ENCODE peak calls at places on chromosomes 7 and 10, in five cellular contexts. M, T, R, E and K are unnamed samples.

GRCh38 chr7:43513236-43513635 is 69.7 kb upstream of the STK17A start:
- DNase-seq in T (no peak), M (no peak), E (no peak), R (no peak), K (no peak)

GRCh38 chr7:98810166-98810802 is 59.5 kb downstream of the TMEM130 start:
- DNase-seq in M (no peak), R (peak), E (no peak), T (no peak), K (no peak)

GRCh38 chr7:15628876-15629275 is 57.6 kb downstream of the MEOX2 start:
- DNase-seq in E (no peak), M (no peak), R (no peak), T (no peak), K (no peak)

GRCh38 chr10:125473138-125473793 is 209.7 kb downstream of the TEX36 start:
- DNase-seq in M (no peak), T (no peak), E (no peak), R (no peak), K (no peak)

GRCh38 chr10:132209978-132210530 is 23.3 kb downstream of the DPYSL4 start:
- DNase-seq in T (no peak), E (no peak), M (no peak), R (no peak), K (no peak)

GRCh38 chr10:10845240-10845639 is 172.4 kb upstream of the CELF2 start:
- DNase-seq in M (no peak), R (no peak), E (no peak), T (no peak), K (no peak)

GRCh38 chr10:120400601-120401000 is 56.4 kb upstream of the PLPP4 start:
- DNase-seq in R (no peak), E (peak), M (no peak), T (no peak), K (no peak)

GRCh38 chr10:92156874-92157273 is 134.0 kb downstream of the CPEB3 start:
- DNase-seq in T (no peak), M (no peak), E (no peak), R (no peak), K (no peak)

GRCh38 chr7:3065724-3066143 is 22.1 kb upstream of the CARD11 start:
- DNase-seq in T (no peak), R (peak), E (no peak), M (peak), K (no peak)

GRCh38 chr10:130109796-130110235 is 814 bp downstream of the C10orf143 start:
- DNase-seq in E (peak), T (peak), R (peak), M (peak), K (peak)

GRCh38 chr7:63040966-63041610 is 957.6 kb upstream of the ZNF722 start:
- DNase-seq in M (no peak), R (no peak), T (no peak), E (no peak), K (no peak)

GRCh38 chr10:68333058-68333395 is 299 bp upstream of the PBLD start:
- DNase-seq in R (no peak), E (peak), M (no peak), T (no peak), K (no peak)

GRCh38 chr7:149284343-149284742 is 22.3 kb downstream of the ZNF783 start:
- DNase-seq in E (no peak), M (peak), T (peak), R (no peak), K (no peak)

GRCh38 chr7:16774294-16774693 is 20.7 kb downstream of the TSPAN13 start:
- DNase-seq in E (no peak), M (no peak), T (no peak), R (no peak), K (no peak)

GRCh38 chr7:148813890-148814289 is 70.2 kb downstream of the EZH2 start:
- DNase-seq in M (no peak), R (no peak), E (no peak), T (no peak), K (no peak)

GRCh38 chr10:49560526-49560925 is 21.6 kb upstream of the ERCC6 start:
- DNase-seq in T (no peak), E (peak), M (no peak), R (no peak), K (no peak)
- TF ChIP-seq CTCF in T (no peak), E (no peak), M (no peak), R (no peak), K (no peak)

GRCh38 chr10:96560489-96560888 is 26.3 kb downstream of the TM9SF3 start:
- DNase-seq in R (no peak), T (no peak), E (no peak), M (no peak), K (no peak)

GRCh38 chr10:96560970-96561887 is 25.6 kb downstream of the TM9SF3 start:
- DNase-seq in T (no peak), R (peak), E (no peak), M (no peak), K (no peak)

GRCh38 chr10:96556003-96556402 is 30.8 kb downstream of the TM9SF3 start:
- DNase-seq in R (peak), M (no peak), E (no peak), T (no peak), K (no peak)
- TF ChIP-seq CTCF in R (peak), M (no peak), E (peak), T (peak), K (no peak)

DNA sequence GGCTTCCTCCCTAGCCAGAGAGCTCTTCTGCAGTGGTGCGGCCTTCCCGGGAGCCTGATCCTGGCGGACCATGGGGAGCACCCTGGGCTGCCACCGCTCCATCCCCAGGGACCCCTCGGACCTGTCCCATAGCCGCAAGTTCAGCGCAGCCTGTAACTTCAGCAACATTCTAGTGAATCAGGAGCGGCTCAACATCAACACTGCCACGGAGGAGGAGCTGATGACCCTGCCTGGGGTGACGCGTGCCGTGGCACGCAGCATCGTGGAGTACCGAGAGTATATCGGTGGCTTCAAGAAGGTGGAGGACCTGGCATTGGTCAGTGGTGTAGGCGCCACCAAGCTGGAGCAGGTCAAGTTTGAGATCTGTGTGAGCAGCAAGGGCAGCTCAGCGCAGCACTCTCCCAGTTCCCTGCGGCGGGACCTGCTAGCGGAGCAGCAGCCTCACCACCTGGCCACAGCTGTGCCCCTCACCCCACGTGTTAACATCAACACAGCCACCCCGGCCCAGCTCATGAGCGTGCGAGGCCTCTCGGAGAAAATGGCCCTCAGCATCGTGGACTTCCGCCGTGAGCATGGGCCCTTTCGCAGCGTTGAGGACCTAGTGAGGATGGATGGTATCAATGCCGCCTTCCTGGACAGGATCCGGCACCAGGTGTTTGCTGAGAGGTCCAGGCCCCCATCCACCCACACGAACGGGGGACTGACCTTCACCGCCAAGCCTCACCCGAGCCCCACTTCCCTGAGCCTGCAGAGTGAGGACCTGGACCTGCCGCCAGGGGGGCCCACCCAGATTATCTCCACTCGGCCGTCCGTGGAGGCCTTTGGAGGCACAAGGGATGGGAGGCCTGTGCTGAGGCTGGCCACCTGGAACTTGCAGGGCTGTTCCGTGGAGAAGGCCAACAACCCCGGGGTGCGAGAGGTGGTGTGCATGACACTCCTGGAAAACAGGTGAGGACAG is 1.5 kb downstream of the EEPD1 start:
- DNase-seq in T (no peak), R (no peak), M (no peak), E (no peak), K (no peak)
- TF ChIP-seq CTCF in T (no peak), R (no peak), M (no peak), E (no peak), K (no peak)

DNA sequence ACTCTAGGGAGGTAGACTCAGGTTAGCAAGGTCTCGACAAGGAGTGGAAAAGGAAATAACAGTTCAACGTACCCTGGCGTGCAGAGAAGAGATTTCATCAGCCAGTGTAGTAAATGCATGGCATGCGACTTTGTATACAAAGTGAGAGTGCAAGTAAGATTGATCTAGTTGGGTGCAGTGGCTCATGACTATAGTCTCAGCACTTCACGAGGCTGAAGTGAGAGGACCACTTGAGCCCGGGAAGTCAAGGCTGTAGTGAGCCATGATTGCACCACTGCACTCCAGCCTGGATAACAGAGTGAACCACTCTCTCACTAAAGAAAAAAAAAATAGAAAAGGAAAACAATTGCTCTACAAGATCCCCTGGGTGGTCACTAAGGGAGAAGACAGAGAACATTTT is 528.6 kb downstream of the SORCS1 start:
- DNase-seq in M (no peak), E (no peak), R (no peak), T (no peak), K (no peak)
- TF ChIP-seq CTCF in M (no peak), E (no peak), R (no peak), T (no peak), K (no peak)

DNA sequence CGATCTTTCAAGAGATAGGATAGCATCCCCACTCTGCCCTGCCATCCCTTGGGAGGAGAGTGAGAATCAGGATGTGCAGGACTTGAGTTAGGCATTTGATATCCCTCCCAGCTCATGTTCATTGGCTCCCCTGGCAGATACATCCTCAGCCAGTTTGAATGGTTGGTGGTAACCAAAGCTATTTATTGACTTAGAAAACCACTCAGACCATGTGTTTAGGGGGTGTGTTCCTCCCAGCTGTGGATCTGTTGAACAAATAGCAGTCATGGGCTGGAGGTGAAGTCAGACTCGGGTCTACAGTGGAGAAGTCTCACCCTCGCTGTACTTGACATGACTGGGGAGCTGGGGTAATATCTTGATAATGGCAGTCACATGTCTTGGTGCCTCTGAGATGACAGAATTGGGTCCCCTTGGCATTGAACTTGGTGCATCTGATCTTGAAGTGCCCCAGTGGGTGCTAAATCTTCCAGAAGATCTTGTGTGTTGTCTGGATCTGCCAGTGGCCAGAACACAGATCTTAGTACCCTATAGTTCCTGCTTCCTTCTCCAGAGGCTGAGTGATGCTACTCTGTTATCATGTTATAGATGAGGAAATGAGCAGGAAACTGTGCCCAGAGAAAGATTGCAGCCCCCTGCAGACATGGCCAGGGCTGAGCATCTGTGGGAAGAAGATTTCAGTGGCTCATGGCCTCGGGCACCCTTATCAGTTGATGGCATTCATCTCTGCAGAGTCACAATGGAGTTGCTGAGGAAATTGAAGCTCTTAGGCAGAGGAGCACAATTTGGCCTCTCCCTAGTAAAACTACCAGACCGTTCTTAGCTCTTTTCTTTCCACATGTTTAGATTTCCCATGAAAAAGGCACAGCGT is 50.4 kb downstream of the ADRA2A start:
- DNase-seq in R (no peak), M (no peak), E (no peak), T (no peak), K (no peak)
- TF ChIP-seq CTCF in R (no peak), M (no peak), E (no peak), T (no peak), K (no peak)

GRCh38 chr10:128211953-128212727 is 85.9 kb upstream of the MKI67 start:
- DNase-seq in M (peak), R (peak), E (peak), T (peak), K (peak)

GRCh38 chr10:128211064-128211504 is 84.9 kb upstream of the MKI67 start:
- DNase-seq in M (no peak), R (no peak), T (no peak), E (no peak), K (no peak)

GRCh38 chr10:128206676-128207075 is 80.5 kb upstream of the MKI67 start:
- DNase-seq in R (no peak), E (no peak), T (no peak), M (no peak), K (no peak)

GRCh38 chr10:128209862-128210214 is 83.6 kb upstream of the MKI67 start:
- DNase-seq in E (no peak), R (no peak), M (no peak), T (no peak), K (no peak)

DNA sequence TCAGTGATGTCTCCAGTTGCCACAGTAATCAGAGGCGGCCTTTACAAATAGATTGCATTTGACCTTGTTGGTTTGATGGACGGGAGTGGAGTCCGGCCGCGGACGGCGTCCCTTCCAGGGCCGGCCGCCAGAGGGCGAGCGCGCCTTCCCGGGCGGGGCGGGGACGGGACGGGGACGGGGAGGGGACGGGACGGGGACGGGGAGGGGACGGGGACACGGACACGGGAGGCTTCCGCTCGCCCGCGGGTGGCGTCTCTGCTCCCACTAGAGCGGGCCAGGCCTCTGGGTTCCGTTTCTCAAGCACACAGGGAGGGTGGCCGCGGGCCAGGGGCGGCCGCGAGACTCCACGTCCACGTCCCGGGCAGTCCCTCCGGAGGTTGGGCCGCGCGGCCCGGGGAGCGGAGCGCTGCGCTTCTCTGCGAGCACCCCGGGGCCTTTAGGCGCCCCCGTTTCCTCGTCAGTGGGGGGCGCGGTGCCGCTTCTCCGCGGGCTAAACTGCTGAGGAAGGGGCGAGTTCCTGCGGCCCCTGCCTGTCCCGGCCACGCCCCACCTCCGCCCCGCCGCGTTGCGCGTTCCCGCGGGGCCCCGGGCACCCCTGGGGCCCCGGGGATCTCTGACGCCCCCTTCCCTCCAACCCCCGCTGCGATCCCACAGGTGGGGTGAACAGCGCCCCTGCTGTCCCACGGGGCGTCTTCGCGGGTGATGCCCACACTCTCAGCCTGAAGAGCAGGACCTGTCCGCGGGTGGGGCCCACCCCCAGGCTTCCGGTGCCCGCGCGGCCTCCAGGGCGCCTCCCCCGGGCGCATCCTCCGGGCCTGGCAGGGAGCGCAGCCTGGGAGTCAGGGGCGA is 84.2 kb upstream of the MKI67 start:
- DNase-seq in M (peak), R (peak), E (peak), T (peak), K (peak)
- TF ChIP-seq CTCF in M (peak), R (peak), E (peak), T (peak), K (peak)

GRCh38 chr10:84606428-84606827 is 278.0 kb downstream of the CCSER2 start:
- DNase-seq in T (no peak), M (no peak), R (no peak), E (no peak), K (no peak)
- TF ChIP-seq CTCF in T (no peak), M (no peak), R (no peak), E (no peak), K (no peak)

GRCh38 chr10:13829790-13830189 is 243.0 kb downstream of the PRPF18 start:
- DNase-seq in R (no peak), M (no peak), T (no peak), E (no peak), K (no peak)

GRCh38 chr10:13831711-13832110 is 244.9 kb downstream of the PRPF18 start:
- DNase-seq in E (no peak), R (peak), M (no peak), T (no peak), K (no peak)

GRCh38 chr10:13834581-13835286 is 248.0 kb downstream of the PRPF18 start:
- DNase-seq in R (peak), E (no peak), T (no peak), M (no peak), K (no peak)

GRCh38 chr10:13827418-13827817 is 240.7 kb downstream of the PRPF18 start:
- DNase-seq in E (no peak), M (no peak), R (peak), T (no peak), K (no peak)

GRCh38 chr10:13830385-13830784 is 243.6 kb downstream of the PRPF18 start:
- DNase-seq in M (no peak), T (no peak), R (no peak), E (no peak), K (no peak)
- TF ChIP-seq CTCF in M (no peak), T (no peak), R (no peak), E (no peak), K (no peak)

GRCh38 chr7:157459966-157460365 is 123.2 kb downstream of the DNAJB6 start:
- DNase-seq in R (no peak), M (no peak), T (no peak), E (no peak), K (no peak)
- TF ChIP-seq CTCF in R (no peak), M (no peak), T (no peak), E (no peak), K (no peak)